ENCODE peak calls at places on chromosomes 6 and 20, in eight cellular contexts. One of them, this sample, is unnamed.

GRCh38 chr20:17557675-17558006 is 12.2 kb upstream of the DSTN start:
- DNase-seq in AG04450: peak; percentile 70
- DNase-seq in WTC11: no peak
- DNase-seq in stimulated activated CD8-positive, alpha-beta memory T cell treated with anti-CD3 and anti-CD28 coated beads, Interleukin-4, amount 100 ng/mL, for 48 hours: no peak
- DNase-seq in kidney: no peak
- DNase-seq in dorsolateral prefrontal cortex: no peak
- DNase-seq in left colon: no peak
- DNase-seq in Caki2: peak; percentile 62
- DNase-seq in this sample: no peak

GRCh38 chr6:133070410-133071043 is 170.6 kb upstream of the EYA4 start:
- DNase-seq in AG04450: no peak
- DNase-seq in WTC11: no peak
- DNase-seq in stimulated activated CD8-positive, alpha-beta memory T cell treated with anti-CD3 and anti-CD28 coated beads, Interleukin-4, amount 100 ng/mL, for 48 hours: no peak
- DNase-seq in kidney: no peak
- DNase-seq in dorsolateral prefrontal cortex: no peak
- DNase-seq in left colon: no peak
- DNase-seq in Caki2: no peak
- DNase-seq in this sample: no peak

GRCh38 chr6:158018370-158018771 is 36.7 kb downstream of the SYNJ2 start:
- DNase-seq in AG04450: no peak
- DNase-seq in WTC11: no peak
- DNase-seq in stimulated activated CD8-positive, alpha-beta memory T cell treated with anti-CD3 and anti-CD28 coated beads, Interleukin-4, amount 100 ng/mL, for 48 hours: no peak
- DNase-seq in kidney: no peak
- DNase-seq in dorsolateral prefrontal cortex: no peak
- DNase-seq in left colon: no peak
- DNase-seq in Caki2: no peak
- DNase-seq in this sample: no peak

GRCh38 chr6:10404799-10405524 is 9.9 kb downstream of the TFAP2A start:
- DNase-seq in AG04450: no peak
- DNase-seq in WTC11: no peak
- DNase-seq in stimulated activated CD8-positive, alpha-beta memory T cell treated with anti-CD3 and anti-CD28 coated beads, Interleukin-4, amount 100 ng/mL, for 48 hours: no peak
- DNase-seq in kidney: no peak
- DNase-seq in dorsolateral prefrontal cortex: no peak
- DNase-seq in left colon: no peak
- DNase-seq in Caki2: no peak
- DNase-seq in this sample: no peak

GRCh38 chr6:42819803-42820508 is 38.1 kb downstream of the BICRAL start:
- DNase-seq in AG04450: no peak
- DNase-seq in WTC11: no peak
- DNase-seq in stimulated activated CD8-positive, alpha-beta memory T cell treated with anti-CD3 and anti-CD28 coated beads, Interleukin-4, amount 100 ng/mL, for 48 hours: no peak
- DNase-seq in kidney: no peak
- DNase-seq in dorsolateral prefrontal cortex: no peak
- DNase-seq in left colon: no peak
- DNase-seq in Caki2: no peak
- DNase-seq in this sample: no peak

GRCh38 chr20:51423810-51424209 is 118.7 kb downstream of the NFATC2 start:
- DNase-seq in AG04450: no peak
- DNase-seq in WTC11: peak; percentile 28
- DNase-seq in stimulated activated CD8-positive, alpha-beta memory T cell treated with anti-CD3 and anti-CD28 coated beads, Interleukin-4, amount 100 ng/mL, for 48 hours: no peak
- DNase-seq in kidney: peak; percentile 7
- DNase-seq in dorsolateral prefrontal cortex: no peak
- DNase-seq in left colon: no peak
- DNase-seq in Caki2: no peak
- DNase-seq in this sample: no peak

GRCh38 chr20:22825076-22825475 is 210.0 kb upstream of the SSTR4 start:
- DNase-seq in AG04450: no peak
- DNase-seq in WTC11: no peak
- DNase-seq in stimulated activated CD8-positive, alpha-beta memory T cell treated with anti-CD3 and anti-CD28 coated beads, Interleukin-4, amount 100 ng/mL, for 48 hours: no peak
- DNase-seq in kidney: no peak
- DNase-seq in dorsolateral prefrontal cortex: no peak
- DNase-seq in left colon: no peak
- DNase-seq in Caki2: no peak
- DNase-seq in this sample: no peak

GRCh38 chr20:7291946-7292345 is 524.5 kb downstream of the BMP2 start:
- DNase-seq in AG04450: no peak
- DNase-seq in WTC11: no peak
- DNase-seq in stimulated activated CD8-positive, alpha-beta memory T cell treated with anti-CD3 and anti-CD28 coated beads, Interleukin-4, amount 100 ng/mL, for 48 hours: no peak
- DNase-seq in kidney: no peak
- DNase-seq in dorsolateral prefrontal cortex: no peak
- DNase-seq in left colon: no peak
- DNase-seq in Caki2: no peak
- DNase-seq in this sample: no peak

GRCh38 chr20:57341657-57342056 is 9.4 kb upstream of the RAE1 start:
- DNase-seq in AG04450: no peak
- DNase-seq in WTC11: no peak
- DNase-seq in stimulated activated CD8-positive, alpha-beta memory T cell treated with anti-CD3 and anti-CD28 coated beads, Interleukin-4, amount 100 ng/mL, for 48 hours: no peak
- DNase-seq in kidney: no peak
- DNase-seq in dorsolateral prefrontal cortex: no peak
- DNase-seq in left colon: no peak
- DNase-seq in Caki2: no peak
- DNase-seq in this sample: no peak

GRCh38 chr20:51600016-51600420 is 57.5 kb upstream of the NFATC2 start:
- DNase-seq in AG04450: no peak
- DNase-seq in WTC11: no peak
- DNase-seq in stimulated activated CD8-positive, alpha-beta memory T cell treated with anti-CD3 and anti-CD28 coated beads, Interleukin-4, amount 100 ng/mL, for 48 hours: no peak
- DNase-seq in kidney: no peak
- DNase-seq in dorsolateral prefrontal cortex: peak; percentile 23
- DNase-seq in left colon: no peak
- DNase-seq in Caki2: no peak
- DNase-seq in this sample: no peak

GRCh38 chr6:11810854-11811643 is 32.4 kb upstream of the ADTRP start:
- DNase-seq in AG04450: no peak
- DNase-seq in WTC11: no peak
- DNase-seq in stimulated activated CD8-positive, alpha-beta memory T cell treated with anti-CD3 and anti-CD28 coated beads, Interleukin-4, amount 100 ng/mL, for 48 hours: no peak
- DNase-seq in kidney: no peak
- DNase-seq in dorsolateral prefrontal cortex: peak; percentile 22
- DNase-seq in left colon: no peak
- DNase-seq in Caki2: no peak
- DNase-seq in this sample: no peak

GRCh38 chr6:6891949-6892461 is 215.8 kb upstream of the RREB1 start:
- DNase-seq in AG04450: no peak
- DNase-seq in WTC11: no peak
- DNase-seq in stimulated activated CD8-positive, alpha-beta memory T cell treated with anti-CD3 and anti-CD28 coated beads, Interleukin-4, amount 100 ng/mL, for 48 hours: no peak
- DNase-seq in kidney: no peak
- DNase-seq in dorsolateral prefrontal cortex: no peak
- DNase-seq in left colon: no peak
- DNase-seq in Caki2: no peak
- DNase-seq in this sample: no peak

GRCh38 chr6:23218751-23219150 is 649.4 kb downstream of the HDGFL1 start:
- DNase-seq in AG04450: no peak
- DNase-seq in WTC11: no peak
- DNase-seq in stimulated activated CD8-positive, alpha-beta memory T cell treated with anti-CD3 and anti-CD28 coated beads, Interleukin-4, amount 100 ng/mL, for 48 hours: no peak
- DNase-seq in kidney: no peak
- DNase-seq in dorsolateral prefrontal cortex: peak; percentile 15
- DNase-seq in left colon: no peak
- DNase-seq in Caki2: no peak
- DNase-seq in this sample: no peak

GRCh38 chr6:166145751-166146150 is 21.9 kb downstream of the TBXT start:
- DNase-seq in AG04450: no peak
- DNase-seq in WTC11: no peak
- DNase-seq in stimulated activated CD8-positive, alpha-beta memory T cell treated with anti-CD3 and anti-CD28 coated beads, Interleukin-4, amount 100 ng/mL, for 48 hours: no peak
- DNase-seq in kidney: no peak
- DNase-seq in dorsolateral prefrontal cortex: no peak
- DNase-seq in left colon: no peak
- DNase-seq in Caki2: no peak
- DNase-seq in this sample: no peak

GRCh38 chr20:58192567-58192966 is 35.9 kb downstream of the ANKRD60 start:
- DNase-seq in AG04450: no peak
- DNase-seq in WTC11: peak; percentile 75
- DNase-seq in stimulated activated CD8-positive, alpha-beta memory T cell treated with anti-CD3 and anti-CD28 coated beads, Interleukin-4, amount 100 ng/mL, for 48 hours: peak; percentile 76
- DNase-seq in kidney: no peak
- DNase-seq in dorsolateral prefrontal cortex: no peak
- DNase-seq in left colon: no peak
- DNase-seq in Caki2: no peak
- DNase-seq in this sample: no peak

GRCh38 chr20:58023346-58023745 is 205.1 kb downstream of the ANKRD60 start:
- DNase-seq in AG04450: no peak
- DNase-seq in WTC11: no peak
- DNase-seq in stimulated activated CD8-positive, alpha-beta memory T cell treated with anti-CD3 and anti-CD28 coated beads, Interleukin-4, amount 100 ng/mL, for 48 hours: peak; percentile 10
- DNase-seq in kidney: no peak
- DNase-seq in dorsolateral prefrontal cortex: no peak
- DNase-seq in left colon: no peak
- DNase-seq in Caki2: no peak
- DNase-seq in this sample: peak; percentile 58

GRCh38 chr20:5557123-5557522 is 193.1 kb upstream of the SHLD1 start:
- DNase-seq in AG04450: no peak
- DNase-seq in WTC11: peak; percentile 69
- DNase-seq in stimulated activated CD8-positive, alpha-beta memory T cell treated with anti-CD3 and anti-CD28 coated beads, Interleukin-4, amount 100 ng/mL, for 48 hours: peak; percentile 67
- DNase-seq in kidney: no peak
- DNase-seq in dorsolateral prefrontal cortex: peak; percentile 68
- DNase-seq in left colon: peak; percentile 66
- DNase-seq in Caki2: peak; percentile 56
- DNase-seq in this sample: no peak

GRCh38 chr20:53767206-53767924 is 173.7 kb upstream of the ZNF217 start:
- DNase-seq in AG04450: no peak
- DNase-seq in WTC11: no peak
- DNase-seq in stimulated activated CD8-positive, alpha-beta memory T cell treated with anti-CD3 and anti-CD28 coated beads, Interleukin-4, amount 100 ng/mL, for 48 hours: no peak
- DNase-seq in kidney: no peak
- DNase-seq in dorsolateral prefrontal cortex: no peak
- DNase-seq in left colon: no peak
- DNase-seq in Caki2: no peak
- DNase-seq in this sample: no peak

GRCh38 chr6:77183447-77183846 is 279.8 kb downstream of the HTR1B start:
- DNase-seq in AG04450: no peak
- DNase-seq in WTC11: no peak
- DNase-seq in stimulated activated CD8-positive, alpha-beta memory T cell treated with anti-CD3 and anti-CD28 coated beads, Interleukin-4, amount 100 ng/mL, for 48 hours: no peak
- DNase-seq in kidney: no peak
- DNase-seq in dorsolateral prefrontal cortex: no peak
- DNase-seq in left colon: no peak
- DNase-seq in Caki2: no peak
- DNase-seq in this sample: no peak

GRCh38 chr6:156563710-156564109 is 213.5 kb upstream of the ARID1B start:
- DNase-seq in AG04450: no peak
- DNase-seq in WTC11: no peak
- DNase-seq in stimulated activated CD8-positive, alpha-beta memory T cell treated with anti-CD3 and anti-CD28 coated beads, Interleukin-4, amount 100 ng/mL, for 48 hours: no peak
- DNase-seq in kidney: no peak
- DNase-seq in dorsolateral prefrontal cortex: no peak
- DNase-seq in left colon: no peak
- DNase-seq in Caki2: no peak
- DNase-seq in this sample: no peak

GRCh38 chr6:52513896-52514295 is 63.0 kb downstream of the TRAM2 start:
- DNase-seq in AG04450: no peak
- DNase-seq in WTC11: no peak
- DNase-seq in stimulated activated CD8-positive, alpha-beta memory T cell treated with anti-CD3 and anti-CD28 coated beads, Interleukin-4, amount 100 ng/mL, for 48 hours: no peak
- DNase-seq in kidney: no peak
- DNase-seq in dorsolateral prefrontal cortex: no peak
- DNase-seq in left colon: no peak
- DNase-seq in Caki2: no peak
- DNase-seq in this sample: no peak

GRCh38 chr20:38049800-38050199 is 16.3 kb downstream of the RPRD1B start:
- DNase-seq in AG04450: peak; percentile 48
- DNase-seq in WTC11: no peak
- DNase-seq in stimulated activated CD8-positive, alpha-beta memory T cell treated with anti-CD3 and anti-CD28 coated beads, Interleukin-4, amount 100 ng/mL, for 48 hours: no peak
- DNase-seq in kidney: no peak
- DNase-seq in dorsolateral prefrontal cortex: no peak
- DNase-seq in left colon: no peak
- DNase-seq in Caki2: peak; percentile 46
- DNase-seq in this sample: no peak

GRCh38 chr6:113122060-113122459 is 735.1 kb upstream of the MARCKS start:
- DNase-seq in AG04450: no peak
- DNase-seq in WTC11: peak; percentile 21
- DNase-seq in stimulated activated CD8-positive, alpha-beta memory T cell treated with anti-CD3 and anti-CD28 coated beads, Interleukin-4, amount 100 ng/mL, for 48 hours: no peak
- DNase-seq in kidney: no peak
- DNase-seq in dorsolateral prefrontal cortex: no peak
- DNase-seq in left colon: no peak
- DNase-seq in Caki2: peak; percentile 96
- DNase-seq in this sample: no peak

GRCh38 chr6:47836639-47837038 is 54.8 kb downstream of the OPN5 start:
- DNase-seq in AG04450: no peak
- DNase-seq in WTC11: no peak
- DNase-seq in stimulated activated CD8-positive, alpha-beta memory T cell treated with anti-CD3 and anti-CD28 coated beads, Interleukin-4, amount 100 ng/mL, for 48 hours: no peak
- DNase-seq in kidney: no peak
- DNase-seq in dorsolateral prefrontal cortex: no peak
- DNase-seq in left colon: no peak
- DNase-seq in Caki2: no peak
- DNase-seq in this sample: no peak

GRCh38 chr20:22411568-22412450 is 172.6 kb downstream of the FOXA2 start:
- DNase-seq in AG04450: no peak
- DNase-seq in WTC11: no peak
- DNase-seq in stimulated activated CD8-positive, alpha-beta memory T cell treated with anti-CD3 and anti-CD28 coated beads, Interleukin-4, amount 100 ng/mL, for 48 hours: no peak
- DNase-seq in kidney: no peak
- DNase-seq in dorsolateral prefrontal cortex: no peak
- DNase-seq in left colon: no peak
- DNase-seq in Caki2: peak; percentile 96
- DNase-seq in this sample: no peak

GRCh38 chr6:112780498-112781096 is 433.5 kb downstream of the RFPL4B start:
- DNase-seq in AG04450: peak; percentile 55
- DNase-seq in WTC11: peak; percentile 73
- DNase-seq in stimulated activated CD8-positive, alpha-beta memory T cell treated with anti-CD3 and anti-CD28 coated beads, Interleukin-4, amount 100 ng/mL, for 48 hours: peak; percentile 49
- DNase-seq in kidney: peak; percentile 46
- DNase-seq in dorsolateral prefrontal cortex: peak; percentile 80
- DNase-seq in left colon: peak; percentile 72
- DNase-seq in Caki2: peak; percentile 29
- DNase-seq in this sample: no peak

GRCh38 chr6:72084992-72085569 is 198.7 kb downstream of the RIMS1 start:
- DNase-seq in AG04450: no peak
- DNase-seq in WTC11: no peak
- DNase-seq in stimulated activated CD8-positive, alpha-beta memory T cell treated with anti-CD3 and anti-CD28 coated beads, Interleukin-4, amount 100 ng/mL, for 48 hours: no peak
- DNase-seq in kidney: no peak
- DNase-seq in dorsolateral prefrontal cortex: no peak
- DNase-seq in left colon: no peak
- DNase-seq in Caki2: peak; percentile 6
- DNase-seq in this sample: no peak

GRCh38 chr20:16729080-16729479 is 746 bp upstream of the SNRPB2 start:
- DNase-seq in AG04450: no peak
- DNase-seq in WTC11: no peak
- DNase-seq in stimulated activated CD8-positive, alpha-beta memory T cell treated with anti-CD3 and anti-CD28 coated beads, Interleukin-4, amount 100 ng/mL, for 48 hours: no peak
- DNase-seq in kidney: no peak
- DNase-seq in dorsolateral prefrontal cortex: no peak
- DNase-seq in left colon: no peak
- DNase-seq in Caki2: peak; percentile 4
- DNase-seq in this sample: no peak

GRCh38 chr6:43359831-43360230 is 9.6 kb downstream of the ZNF318 start:
- DNase-seq in AG04450: no peak
- DNase-seq in WTC11: no peak
- DNase-seq in stimulated activated CD8-positive, alpha-beta memory T cell treated with anti-CD3 and anti-CD28 coated beads, Interleukin-4, amount 100 ng/mL, for 48 hours: no peak
- DNase-seq in kidney: no peak
- DNase-seq in dorsolateral prefrontal cortex: no peak
- DNase-seq in left colon: no peak
- DNase-seq in Caki2: no peak
- DNase-seq in this sample: no peak

GRCh38 chr6:138957484-138957883 is 30.6 kb downstream of the REPS1 start:
- DNase-seq in AG04450: no peak
- DNase-seq in WTC11: no peak
- DNase-seq in stimulated activated CD8-positive, alpha-beta memory T cell treated with anti-CD3 and anti-CD28 coated beads, Interleukin-4, amount 100 ng/mL, for 48 hours: no peak
- DNase-seq in kidney: no peak
- DNase-seq in dorsolateral prefrontal cortex: no peak
- DNase-seq in left colon: no peak
- DNase-seq in Caki2: no peak
- DNase-seq in this sample: no peak

GRCh38 chr20:61073376-61073775 is 178.7 kb upstream of the CDH4 start:
- DNase-seq in AG04450: no peak
- DNase-seq in WTC11: no peak
- DNase-seq in stimulated activated CD8-positive, alpha-beta memory T cell treated with anti-CD3 and anti-CD28 coated beads, Interleukin-4, amount 100 ng/mL, for 48 hours: no peak
- DNase-seq in kidney: no peak
- DNase-seq in dorsolateral prefrontal cortex: no peak
- DNase-seq in left colon: no peak
- DNase-seq in Caki2: no peak
- DNase-seq in this sample: no peak

GRCh38 chr6:45587229-45588060 is 209.7 kb upstream of the SUPT3H start:
- DNase-seq in AG04450: no peak
- DNase-seq in WTC11: no peak
- DNase-seq in stimulated activated CD8-positive, alpha-beta memory T cell treated with anti-CD3 and anti-CD28 coated beads, Interleukin-4, amount 100 ng/mL, for 48 hours: peak; percentile 69
- DNase-seq in kidney: no peak
- DNase-seq in dorsolateral prefrontal cortex: no peak
- DNase-seq in left colon: no peak
- DNase-seq in Caki2: no peak
- DNase-seq in this sample: no peak

This sample was measured in spleen.